ENCODE peak calls at places on chromosome 9, in seven cellular contexts. One of them, this sample, is unnamed.

GRCh38 chr9:93574091-93574899 is 2.1 kb upstream of the PHF2 start:
- DNase-seq in IMR-90: no peak
- DNase-seq in brain microvascular endothelial cell: no peak
- DNase-seq in kidney epithelial cell: no peak
- DNase-seq in transverse colon: no peak
- DNase-seq in ovary: no peak
- DNase-seq in neural progenitor cell: no peak
- DNase-seq in this sample: no peak

GRCh38 chr9:91303741-91304140 is 58.0 kb downstream of the AUH start:
- DNase-seq in IMR-90: no peak
- DNase-seq in brain microvascular endothelial cell: no peak
- DNase-seq in kidney epithelial cell: no peak
- DNase-seq in transverse colon: no peak
- DNase-seq in ovary: no peak
- DNase-seq in neural progenitor cell: no peak
- DNase-seq in this sample: no peak

GRCh38 chr9:78986446-78986845 is 585.3 kb upstream of the TLE4 start:
- DNase-seq in IMR-90: no peak
- DNase-seq in brain microvascular endothelial cell: no peak
- DNase-seq in kidney epithelial cell: no peak
- DNase-seq in transverse colon: no peak
- DNase-seq in ovary: no peak
- DNase-seq in neural progenitor cell: no peak
- DNase-seq in this sample: no peak

GRCh38 chr9:127388037-127388855 is 8.7 kb upstream of the SLC2A8 start:
- DNase-seq in IMR-90: peak
- DNase-seq in brain microvascular endothelial cell: peak
- DNase-seq in kidney epithelial cell: peak
- DNase-seq in transverse colon: peak
- DNase-seq in ovary: no peak
- DNase-seq in neural progenitor cell: no peak
- DNase-seq in this sample: peak

GRCh38 chr9:114098021-114098659 is 952 bp downstream of the KIF12 start:
- DNase-seq in IMR-90: no peak
- DNase-seq in brain microvascular endothelial cell: no peak
- DNase-seq in kidney epithelial cell: no peak
- DNase-seq in transverse colon: peak
- DNase-seq in ovary: no peak
- DNase-seq in neural progenitor cell: peak
- DNase-seq in this sample: peak

GRCh38 chr9:38423939-38424843 is at the start of gene IGFBPL1:
- DNase-seq in IMR-90: no peak
- DNase-seq in brain microvascular endothelial cell: no peak
- DNase-seq in kidney epithelial cell: no peak
- DNase-seq in transverse colon: no peak
- DNase-seq in ovary: no peak
- DNase-seq in neural progenitor cell: peak
- DNase-seq in this sample: no peak

GRCh38 chr9:130893250-130894101 is 3.1 kb downstream of the QRFP start:
- DNase-seq in IMR-90: no peak
- DNase-seq in brain microvascular endothelial cell: no peak
- DNase-seq in kidney epithelial cell: no peak
- DNase-seq in transverse colon: peak
- DNase-seq in ovary: no peak
- DNase-seq in neural progenitor cell: peak
- DNase-seq in this sample: no peak

GRCh38 chr9:134221273-134222017 is 57.1 kb upstream of the RNU6ATAC start:
- DNase-seq in IMR-90: no peak
- DNase-seq in brain microvascular endothelial cell: no peak
- DNase-seq in kidney epithelial cell: no peak
- DNase-seq in transverse colon: no peak
- DNase-seq in ovary: no peak
- DNase-seq in neural progenitor cell: no peak
- DNase-seq in this sample: no peak

GRCh38 chr9:93659044-93659836 is 82.9 kb downstream of the PHF2 start:
- DNase-seq in IMR-90: no peak
- DNase-seq in brain microvascular endothelial cell: no peak
- DNase-seq in kidney epithelial cell: no peak
- DNase-seq in transverse colon: peak
- DNase-seq in ovary: no peak
- DNase-seq in neural progenitor cell: no peak
- DNase-seq in this sample: no peak

GRCh38 chr9:37408933-37409710 is 13.4 kb upstream of the GRHPR start:
- DNase-seq in IMR-90: no peak
- DNase-seq in brain microvascular endothelial cell: no peak
- DNase-seq in kidney epithelial cell: no peak
- DNase-seq in transverse colon: peak
- DNase-seq in ovary: no peak
- DNase-seq in neural progenitor cell: no peak
- DNase-seq in this sample: no peak

GRCh38 chr9:98707158-98708102 is 1.3 kb downstream of the GABBR2 start:
- DNase-seq in IMR-90: peak
- DNase-seq in brain microvascular endothelial cell: peak
- DNase-seq in kidney epithelial cell: peak
- DNase-seq in transverse colon: no peak
- DNase-seq in ovary: no peak
- DNase-seq in neural progenitor cell: peak
- DNase-seq in this sample: no peak

GRCh38 chr9:74653437-74654080 is 156.4 kb downstream of the RORB start:
- DNase-seq in IMR-90: no peak
- DNase-seq in brain microvascular endothelial cell: no peak
- DNase-seq in kidney epithelial cell: no peak
- DNase-seq in transverse colon: no peak
- DNase-seq in ovary: no peak
- DNase-seq in neural progenitor cell: no peak
- DNase-seq in this sample: no peak

GRCh38 chr9:20884985-20885593 is 146.4 kb downstream of the HACD4 start:
- DNase-seq in IMR-90: peak
- DNase-seq in brain microvascular endothelial cell: peak
- DNase-seq in kidney epithelial cell: no peak
- DNase-seq in transverse colon: peak
- DNase-seq in ovary: peak
- DNase-seq in neural progenitor cell: peak
- DNase-seq in this sample: peak

DNA sequence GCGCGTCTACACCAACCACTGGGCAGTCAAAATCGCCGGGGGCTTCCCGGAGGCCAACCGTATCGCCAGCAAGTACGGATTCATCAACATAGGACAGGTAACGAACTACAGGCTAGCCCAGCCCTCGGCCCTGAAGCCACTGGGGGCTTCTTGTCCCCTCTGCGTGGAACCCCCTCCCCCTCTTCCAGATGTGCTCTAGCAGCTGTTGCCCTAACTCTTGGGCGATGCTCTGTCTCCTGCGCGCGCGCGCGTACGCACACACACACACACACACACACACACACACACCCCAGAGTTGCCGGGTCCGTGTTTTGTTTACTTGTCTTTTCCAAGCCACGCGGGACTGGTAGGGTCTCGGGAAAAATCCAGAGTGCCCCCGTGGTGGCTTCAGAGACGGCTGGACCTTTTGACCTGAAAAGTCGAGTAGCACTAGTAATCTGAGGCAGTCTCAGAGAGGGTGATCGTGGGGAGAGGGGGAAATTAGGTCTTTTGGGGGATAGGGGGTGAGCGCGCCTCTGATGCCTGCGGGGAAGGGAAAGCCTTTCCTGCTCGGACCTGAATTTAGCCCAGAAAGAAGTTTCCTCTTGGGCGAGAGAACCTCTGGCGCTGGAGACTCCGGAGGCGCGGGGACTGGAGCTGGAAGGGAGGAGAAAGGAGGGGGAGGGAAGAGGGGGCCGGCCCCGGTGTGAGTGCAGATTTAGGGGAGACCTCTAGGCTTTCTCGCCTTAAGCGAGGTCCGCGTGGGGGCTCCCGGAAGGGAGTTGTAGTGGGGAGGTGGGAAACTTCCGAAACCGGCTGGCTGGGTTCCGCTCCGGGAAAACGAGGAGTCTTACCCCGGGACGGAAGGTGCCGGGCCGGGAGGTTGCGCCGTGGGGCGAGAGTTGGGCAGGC is 1.0 kb downstream of the PCSK5 start:
- DNase-seq in IMR-90: peak
- DNase-seq in brain microvascular endothelial cell: peak
- DNase-seq in kidney epithelial cell: no peak
- DNase-seq in transverse colon: peak
- DNase-seq in ovary: peak
- DNase-seq in neural progenitor cell: peak
- DNase-seq in this sample: peak
- H3K4me3 ChIP-seq in IMR-90: peak
- H3K4me3 ChIP-seq in brain microvascular endothelial cell: peak
- H3K4me3 ChIP-seq in kidney epithelial cell: peak
- H3K4me3 ChIP-seq in transverse colon: peak
- H3K4me3 ChIP-seq in ovary: peak
- H3K4me3 ChIP-seq in neural progenitor cell: peak
- H3K4me3 ChIP-seq in this sample: peak

GRCh38 chr9:107491081-107492053 is 1.8 kb upstream of the KLF4 start:
- DNase-seq in IMR-90: no peak
- DNase-seq in brain microvascular endothelial cell: no peak
- DNase-seq in kidney epithelial cell: no peak
- DNase-seq in transverse colon: peak
- DNase-seq in ovary: peak
- DNase-seq in neural progenitor cell: peak
- DNase-seq in this sample: peak
- H3K4me3 ChIP-seq in IMR-90: no peak
- H3K4me3 ChIP-seq in brain microvascular endothelial cell: peak
- H3K4me3 ChIP-seq in kidney epithelial cell: peak
- H3K4me3 ChIP-seq in transverse colon: peak
- H3K4me3 ChIP-seq in ovary: peak
- H3K4me3 ChIP-seq in neural progenitor cell: peak
- H3K4me3 ChIP-seq in this sample: peak

GRCh38 chr9:135989722-135990467 is 28.7 kb upstream of the UBAC1 start:
- DNase-seq in IMR-90: no peak
- DNase-seq in brain microvascular endothelial cell: no peak
- DNase-seq in kidney epithelial cell: no peak
- DNase-seq in transverse colon: no peak
- DNase-seq in ovary: no peak
- DNase-seq in neural progenitor cell: peak
- DNase-seq in this sample: no peak
- H3K4me3 ChIP-seq in IMR-90: no peak
- H3K4me3 ChIP-seq in brain microvascular endothelial cell: no peak
- H3K4me3 ChIP-seq in kidney epithelial cell: no peak
- H3K4me3 ChIP-seq in transverse colon: peak
- H3K4me3 ChIP-seq in ovary: no peak
- H3K4me3 ChIP-seq in neural progenitor cell: no peak
- H3K4me3 ChIP-seq in this sample: no peak

DNA sequence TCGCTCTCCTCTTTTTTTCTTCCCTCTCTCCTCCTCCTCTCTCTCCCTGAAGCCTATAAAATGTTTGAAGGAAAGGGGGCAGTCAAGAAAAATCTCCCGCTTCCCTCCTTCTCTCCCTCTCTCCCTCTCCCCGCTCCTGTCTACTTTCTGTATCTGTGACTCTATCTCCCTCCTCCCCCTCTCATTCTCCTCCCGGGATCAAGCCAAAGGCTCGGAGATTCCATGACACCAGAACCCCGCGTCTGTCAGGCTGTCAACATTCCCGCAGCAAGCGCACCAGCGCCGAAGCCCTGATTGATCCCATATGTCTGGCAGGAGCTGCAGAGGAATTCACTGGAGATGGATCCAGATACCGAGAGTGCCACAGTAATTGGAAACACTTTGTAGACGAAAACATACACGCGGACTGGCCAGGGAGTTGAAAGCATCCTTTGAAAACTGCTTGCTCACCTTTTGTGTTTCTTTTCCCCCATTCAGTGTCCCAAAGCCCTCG is 268 bp upstream of the SVEP1 start:
- DNase-seq in IMR-90: peak
- DNase-seq in brain microvascular endothelial cell: no peak
- DNase-seq in kidney epithelial cell: no peak
- DNase-seq in transverse colon: no peak
- DNase-seq in ovary: no peak
- DNase-seq in neural progenitor cell: peak
- DNase-seq in this sample: peak
- H3K4me3 ChIP-seq in IMR-90: peak
- H3K4me3 ChIP-seq in brain microvascular endothelial cell: peak
- H3K4me3 ChIP-seq in kidney epithelial cell: peak
- H3K4me3 ChIP-seq in transverse colon: peak
- H3K4me3 ChIP-seq in ovary: peak
- H3K4me3 ChIP-seq in neural progenitor cell: peak
- H3K4me3 ChIP-seq in this sample: peak

This sample was measured in uterus.